ENCODE peak calls at places on chromosome 16, in six cellular contexts. W is ovary, J is H7, Y is GM20000, U is T-helper 2 cell, Z is trophoblast cell. G is an unnamed sample.

GRCh38 chr16:68357923-68358322 is 47.1 kb downstream of the PRMT7 start:
- DNase-seq in W (no peak), J (no peak), Y (no peak), U (no peak), Z (no peak), G (no peak)

GRCh38 chr16:52114414-52114813 is 432.5 kb downstream of the TOX3 start:
- DNase-seq in W (no peak), J (no peak), Y (no peak), U (no peak), Z (peak), G (no peak)

GRCh38 chr16:17343028-17343427 is 127.7 kb downstream of the XYLT1 start:
- DNase-seq in W (no peak), J (no peak), Y (peak), U (peak), Z (no peak), G (peak)

GRCh38 chr16:68499011-68499410 is 40.1 kb upstream of the ZFP90 start:
- DNase-seq in W (no peak), J (no peak), Y (no peak), U (no peak), Z (no peak), G (no peak)

GRCh38 chr16:64225696-64226095 is 896.2 kb downstream of the CDH11 start:
- DNase-seq in W (no peak), J (no peak), Y (no peak), U (no peak), Z (no peak), G (no peak)

GRCh38 chr16:87133966-87134945 is 182.9 kb downstream of the C16orf95 start:
- DNase-seq in W (no peak), J (peak), Y (no peak), U (no peak), Z (no peak), G (no peak)

GRCh38 chr16:9248162-9248561 is 156.7 kb downstream of the HAPSTR1 start:
- DNase-seq in W (no peak), J (no peak), Y (no peak), U (no peak), Z (no peak), G (no peak)

GRCh38 chr16:25419681-25420080 is 162.0 kb upstream of the ZKSCAN2 start:
- DNase-seq in W (no peak), J (no peak), Y (no peak), U (no peak), Z (no peak), G (no peak)

GRCh38 chr16:7086842-7087616 is 245.6 kb upstream of the RBFOX1 start:
- DNase-seq in W (peak), J (peak), Y (no peak), U (no peak), Z (peak), G (no peak)

GRCh38 chr16:58306327-58306726 is 11.5 kb upstream of the PRSS54 start:
- DNase-seq in W (no peak), J (no peak), Y (no peak), U (peak), Z (peak), G (no peak)

GRCh38 chr16:1458977-1459341 is 14.6 kb upstream of the CCDC154 start:
- DNase-seq in W (no peak), J (no peak), Y (peak), U (no peak), Z (no peak), G (no peak)

GRCh38 chr16:4362476-4363250 is 9.0 kb upstream of the VASN start:
- DNase-seq in W (no peak), J (no peak), Y (no peak), U (no peak), Z (no peak), G (no peak)

GRCh38 chr16:49652441-49653175 is 203.3 kb downstream of the ZNF423 start:
- DNase-seq in W (peak), J (no peak), Y (no peak), U (no peak), Z (peak), G (no peak)

GRCh38 chr16:89013111-89013510 is 36.1 kb upstream of the CBFA2T3 start:
- DNase-seq in W (no peak), J (no peak), Y (no peak), U (no peak), Z (no peak), G (no peak)

GRCh38 chr16:66525396-66526180 is 24.3 kb downstream of the TK2 start:
- DNase-seq in W (no peak), J (no peak), Y (no peak), U (no peak), Z (peak), G (no peak)

GRCh38 chr16:85395207-85395912 is 217.8 kb upstream of the GSE1 start:
- DNase-seq in W (peak), J (no peak), Y (peak), U (no peak), Z (peak), G (no peak)

GRCh38 chr16:84729716-84730320 is 30.0 kb downstream of the USP10 start:
- DNase-seq in W (no peak), J (no peak), Y (no peak), U (no peak), Z (peak), G (no peak)

GRCh38 chr16:88973007-88973410 is 4.0 kb downstream of the CBFA2T3 start:
- DNase-seq in W (no peak), J (peak), Y (peak), U (no peak), Z (no peak), G (no peak)

GRCh38 chr16:25060920-25061319 is 45.8 kb upstream of the ARHGAP17 start:
- DNase-seq in W (no peak), J (no peak), Y (peak), U (peak), Z (no peak), G (no peak)

GRCh38 chr16:11379420-11379819 is 34.2 kb downstream of the RMI2 start:
- DNase-seq in W (no peak), J (peak), Y (peak), U (no peak), Z (peak), G (peak)

GRCh38 chr16:70529051-70529777 is 5.6 kb downstream of the SF3B3 start:
- DNase-seq in W (no peak), J (peak), Y (no peak), U (no peak), Z (peak), G (no peak)

GRCh38 chr16:8751481-8752311 is 45.7 kb downstream of the TMEM186 start:
- DNase-seq in W (no peak), J (no peak), Y (no peak), U (no peak), Z (peak), G (no peak)

GRCh38 chr16:81778861-81779539 is at the start of gene PLCG2:
- DNase-seq in W (peak), J (peak), Y (peak), U (peak), Z (peak), G (peak)

GRCh38 chr16:65117701-65118448 is 4.0 kb downstream of the CDH11 start:
- DNase-seq in W (peak), J (peak), Y (peak), U (no peak), Z (peak), G (no peak)

GRCh38 chr16:23908790-23909189 is 73.0 kb downstream of the PRKCB start:
- DNase-seq in W (no peak), J (no peak), Y (no peak), U (no peak), Z (no peak), G (no peak)

GRCh38 chr16:4911831-4912422 is 25.0 kb downstream of the PPL start:
- DNase-seq in W (no peak), J (no peak), Y (no peak), U (no peak), Z (peak), G (no peak)

GRCh38 chr16:65754799-65755691 is 611.4 kb upstream of the CDH5 start:
- DNase-seq in W (peak), J (no peak), Y (no peak), U (no peak), Z (no peak), G (no peak)

GRCh38 chr16:84404324-84404723 is 36.0 kb downstream of the ATP2C2 start:
- DNase-seq in W (no peak), J (no peak), Y (no peak), U (no peak), Z (no peak), G (no peak)

GRCh38 chr16:66581246-66581952 is 2.1 kb downstream of the CMTM2 start:
- DNase-seq in W (no peak), J (no peak), Y (no peak), U (no peak), Z (no peak), G (no peak)